ENCODE peak calls at places on chromosomes 6 and 20, in eight cellular contexts. One of them, this sample, is unnamed.

GRCh38 chr6:5968817-5969726 is 37.7 kb downstream of the NRN1 start:
- DNase-seq in fibroblast of the aortic adventitia: peak
- DNase-seq in neural progenitor cell: no peak
- DNase-seq in dorsolateral prefrontal cortex: no peak
- DNase-seq in mammary epithelial cell: peak
- DNase-seq in fibroblast of pulmonary artery: no peak
- DNase-seq in fibroblast of villous mesenchyme: no peak
- DNase-seq in heart left ventricle: peak
- DNase-seq in this sample: peak

GRCh38 chr6:79420054-79420453 is 117.2 kb downstream of the LCA5 start:
- DNase-seq in fibroblast of the aortic adventitia: no peak
- DNase-seq in neural progenitor cell: no peak
- DNase-seq in dorsolateral prefrontal cortex: no peak
- DNase-seq in mammary epithelial cell: no peak
- DNase-seq in fibroblast of pulmonary artery: no peak
- DNase-seq in fibroblast of villous mesenchyme: no peak
- DNase-seq in heart left ventricle: no peak
- DNase-seq in this sample: no peak

GRCh38 chr6:21438986-21439352 is 154.6 kb upstream of the SOX4 start:
- DNase-seq in fibroblast of the aortic adventitia: no peak
- DNase-seq in neural progenitor cell: no peak
- DNase-seq in dorsolateral prefrontal cortex: no peak
- DNase-seq in mammary epithelial cell: no peak
- DNase-seq in fibroblast of pulmonary artery: peak
- DNase-seq in fibroblast of villous mesenchyme: no peak
- DNase-seq in heart left ventricle: no peak
- DNase-seq in this sample: peak

GRCh38 chr6:36771145-36771544 is 68.1 kb downstream of the CPNE5 start:
- DNase-seq in fibroblast of the aortic adventitia: no peak
- DNase-seq in neural progenitor cell: no peak
- DNase-seq in dorsolateral prefrontal cortex: no peak
- DNase-seq in mammary epithelial cell: no peak
- DNase-seq in fibroblast of pulmonary artery: no peak
- DNase-seq in fibroblast of villous mesenchyme: no peak
- DNase-seq in heart left ventricle: no peak
- DNase-seq in this sample: no peak

GRCh38 chr20:33139467-33139866 is 28.5 kb upstream of the BPIFA2 start:
- DNase-seq in fibroblast of the aortic adventitia: no peak
- DNase-seq in neural progenitor cell: no peak
- DNase-seq in dorsolateral prefrontal cortex: no peak
- DNase-seq in mammary epithelial cell: no peak
- DNase-seq in fibroblast of pulmonary artery: no peak
- DNase-seq in fibroblast of villous mesenchyme: no peak
- DNase-seq in heart left ventricle: no peak
- DNase-seq in this sample: no peak

GRCh38 chr6:112237644-112238043 is 16.7 kb downstream of the LAMA4 start:
- DNase-seq in fibroblast of the aortic adventitia: peak
- DNase-seq in neural progenitor cell: no peak
- DNase-seq in dorsolateral prefrontal cortex: no peak
- DNase-seq in mammary epithelial cell: no peak
- DNase-seq in fibroblast of pulmonary artery: peak
- DNase-seq in fibroblast of villous mesenchyme: peak
- DNase-seq in heart left ventricle: peak
- DNase-seq in this sample: no peak

GRCh38 chr6:119060255-119060907 is 18.1 kb downstream of the FAM184A start:
- DNase-seq in fibroblast of the aortic adventitia: no peak
- DNase-seq in neural progenitor cell: no peak
- DNase-seq in dorsolateral prefrontal cortex: no peak
- DNase-seq in mammary epithelial cell: no peak
- DNase-seq in fibroblast of pulmonary artery: no peak
- DNase-seq in fibroblast of villous mesenchyme: no peak
- DNase-seq in heart left ventricle: no peak
- DNase-seq in this sample: no peak

GRCh38 chr6:30344868-30345671 is at the start of gene RPP21:
- DNase-seq in fibroblast of the aortic adventitia: peak
- DNase-seq in neural progenitor cell: peak
- DNase-seq in dorsolateral prefrontal cortex: peak
- DNase-seq in mammary epithelial cell: peak
- DNase-seq in fibroblast of pulmonary artery: peak
- DNase-seq in fibroblast of villous mesenchyme: peak
- DNase-seq in heart left ventricle: peak
- DNase-seq in this sample: peak

GRCh38 chr6:73722318-73723060 is 26.5 kb downstream of the CD109 start:
- DNase-seq in fibroblast of the aortic adventitia: peak
- DNase-seq in neural progenitor cell: no peak
- DNase-seq in dorsolateral prefrontal cortex: no peak
- DNase-seq in mammary epithelial cell: peak
- DNase-seq in fibroblast of pulmonary artery: peak
- DNase-seq in fibroblast of villous mesenchyme: peak
- DNase-seq in heart left ventricle: no peak
- DNase-seq in this sample: no peak

GRCh38 chr6:115999256-115999655 is 61.4 kb downstream of the FRK start:
- DNase-seq in fibroblast of the aortic adventitia: no peak
- DNase-seq in neural progenitor cell: no peak
- DNase-seq in dorsolateral prefrontal cortex: no peak
- DNase-seq in mammary epithelial cell: no peak
- DNase-seq in fibroblast of pulmonary artery: no peak
- DNase-seq in fibroblast of villous mesenchyme: no peak
- DNase-seq in heart left ventricle: no peak
- DNase-seq in this sample: no peak

GRCh38 chr6:30073489-30074240 is 1.9 kb downstream of the RNF39 start:
- DNase-seq in fibroblast of the aortic adventitia: no peak
- DNase-seq in neural progenitor cell: no peak
- DNase-seq in dorsolateral prefrontal cortex: no peak
- DNase-seq in mammary epithelial cell: no peak
- DNase-seq in fibroblast of pulmonary artery: no peak
- DNase-seq in fibroblast of villous mesenchyme: no peak
- DNase-seq in heart left ventricle: no peak
- DNase-seq in this sample: no peak

GRCh38 chr6:11729083-11729482 is 49.5 kb downstream of the ADTRP start:
- DNase-seq in fibroblast of the aortic adventitia: no peak
- DNase-seq in neural progenitor cell: no peak
- DNase-seq in dorsolateral prefrontal cortex: no peak
- DNase-seq in mammary epithelial cell: no peak
- DNase-seq in fibroblast of pulmonary artery: no peak
- DNase-seq in fibroblast of villous mesenchyme: no peak
- DNase-seq in heart left ventricle: no peak
- DNase-seq in this sample: no peak

GRCh38 chr6:25637946-25638345 is 14.1 kb upstream of the SCGN start:
- DNase-seq in fibroblast of the aortic adventitia: no peak
- DNase-seq in neural progenitor cell: peak
- DNase-seq in dorsolateral prefrontal cortex: no peak
- DNase-seq in mammary epithelial cell: peak
- DNase-seq in fibroblast of pulmonary artery: no peak
- DNase-seq in fibroblast of villous mesenchyme: no peak
- DNase-seq in heart left ventricle: no peak
- DNase-seq in this sample: no peak

GRCh38 chr20:43821795-43822194 is 92.9 kb upstream of the TOX2 start:
- DNase-seq in fibroblast of the aortic adventitia: no peak
- DNase-seq in neural progenitor cell: no peak
- DNase-seq in dorsolateral prefrontal cortex: no peak
- DNase-seq in mammary epithelial cell: peak
- DNase-seq in fibroblast of pulmonary artery: peak
- DNase-seq in fibroblast of villous mesenchyme: no peak
- DNase-seq in heart left ventricle: no peak
- DNase-seq in this sample: peak

GRCh38 chr6:39088331-39088730 is 26.7 kb downstream of the SAYSD1 start:
- DNase-seq in fibroblast of the aortic adventitia: peak
- DNase-seq in neural progenitor cell: peak
- DNase-seq in dorsolateral prefrontal cortex: no peak
- DNase-seq in mammary epithelial cell: no peak
- DNase-seq in fibroblast of pulmonary artery: peak
- DNase-seq in fibroblast of villous mesenchyme: peak
- DNase-seq in heart left ventricle: peak
- DNase-seq in this sample: peak

GRCh38 chr6:117008618-117009017 is 131.6 kb downstream of the RFX6 start:
- DNase-seq in fibroblast of the aortic adventitia: no peak
- DNase-seq in neural progenitor cell: no peak
- DNase-seq in dorsolateral prefrontal cortex: no peak
- DNase-seq in mammary epithelial cell: no peak
- DNase-seq in fibroblast of pulmonary artery: no peak
- DNase-seq in fibroblast of villous mesenchyme: no peak
- DNase-seq in heart left ventricle: no peak
- DNase-seq in this sample: no peak

GRCh38 chr6:34672657-34673043 is 23.9 kb downstream of the ILRUN start:
- DNase-seq in fibroblast of the aortic adventitia: no peak
- DNase-seq in neural progenitor cell: no peak
- DNase-seq in dorsolateral prefrontal cortex: no peak
- DNase-seq in mammary epithelial cell: no peak
- DNase-seq in fibroblast of pulmonary artery: no peak
- DNase-seq in fibroblast of villous mesenchyme: no peak
- DNase-seq in heart left ventricle: no peak
- DNase-seq in this sample: no peak
- H3K4me3 ChIP-seq in fibroblast of the aortic adventitia: no peak
- H3K4me3 ChIP-seq in neural progenitor cell: no peak
- H3K4me3 ChIP-seq in dorsolateral prefrontal cortex: no peak
- H3K4me3 ChIP-seq in mammary epithelial cell: no peak
- H3K4me3 ChIP-seq in fibroblast of pulmonary artery: no peak
- H3K4me3 ChIP-seq in fibroblast of villous mesenchyme: no peak
- H3K4me3 ChIP-seq in heart left ventricle: no peak
- H3K4me3 ChIP-seq in this sample: no peak

DNA sequence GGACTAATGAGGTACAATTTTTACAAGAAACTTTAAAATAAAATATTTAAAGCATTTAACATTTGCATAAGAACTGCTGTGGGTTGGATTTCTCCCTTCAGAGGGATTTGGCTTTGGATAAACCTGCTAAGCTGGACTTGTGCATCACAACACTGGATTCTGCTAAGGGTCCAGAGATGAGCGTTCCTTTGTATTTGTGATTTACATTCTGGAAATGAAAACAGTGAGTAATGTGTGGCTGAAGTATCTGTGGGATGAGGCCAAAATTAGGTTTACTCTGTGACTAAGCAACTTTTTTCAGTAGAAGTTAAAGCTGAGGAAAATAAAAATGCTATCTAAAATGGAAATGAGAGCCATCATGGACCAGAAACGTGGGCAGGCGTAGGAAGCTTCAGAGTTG is 494.3 kb downstream of the EPM2A start:
- DNase-seq in fibroblast of the aortic adventitia: peak
- DNase-seq in neural progenitor cell: no peak
- DNase-seq in dorsolateral prefrontal cortex: no peak
- DNase-seq in mammary epithelial cell: peak
- DNase-seq in fibroblast of pulmonary artery: peak
- DNase-seq in fibroblast of villous mesenchyme: peak
- DNase-seq in heart left ventricle: no peak
- DNase-seq in this sample: no peak
- H3K4me3 ChIP-seq in fibroblast of the aortic adventitia: no peak
- H3K4me3 ChIP-seq in neural progenitor cell: no peak
- H3K4me3 ChIP-seq in dorsolateral prefrontal cortex: no peak
- H3K4me3 ChIP-seq in mammary epithelial cell: no peak
- H3K4me3 ChIP-seq in fibroblast of pulmonary artery: no peak
- H3K4me3 ChIP-seq in fibroblast of villous mesenchyme: no peak
- H3K4me3 ChIP-seq in heart left ventricle: no peak
- H3K4me3 ChIP-seq in this sample: no peak

DNA sequence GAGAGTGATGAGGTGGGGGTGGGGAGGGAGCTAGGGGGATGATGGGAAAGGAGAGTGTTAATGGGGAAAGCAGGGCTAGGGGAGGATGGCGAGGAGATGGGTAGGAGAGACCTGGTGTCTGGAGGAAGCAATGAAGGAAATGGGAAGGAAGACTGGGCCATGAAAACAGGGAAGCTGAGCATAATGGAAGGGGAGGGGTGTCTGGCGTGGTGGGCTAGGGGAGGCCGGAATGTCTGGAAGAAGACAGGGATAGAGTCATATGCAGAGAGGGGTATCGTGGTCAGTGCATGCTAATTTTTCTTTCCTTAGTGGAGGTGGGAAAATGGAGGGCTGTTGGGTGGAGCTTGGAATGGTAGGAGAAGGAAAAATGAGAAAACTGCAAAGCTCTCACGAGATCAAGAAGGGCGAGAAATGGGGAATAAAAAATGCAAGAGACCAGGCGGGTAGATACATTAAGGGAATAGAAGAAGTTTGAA is 423 bp downstream of the KLHDC3 start:
- DNase-seq in fibroblast of the aortic adventitia: peak
- DNase-seq in neural progenitor cell: no peak
- DNase-seq in dorsolateral prefrontal cortex: no peak
- DNase-seq in mammary epithelial cell: peak
- DNase-seq in fibroblast of pulmonary artery: peak
- DNase-seq in fibroblast of villous mesenchyme: peak
- DNase-seq in heart left ventricle: no peak
- DNase-seq in this sample: no peak
- H3K4me3 ChIP-seq in fibroblast of the aortic adventitia: peak
- H3K4me3 ChIP-seq in neural progenitor cell: peak
- H3K4me3 ChIP-seq in dorsolateral prefrontal cortex: peak
- H3K4me3 ChIP-seq in mammary epithelial cell: peak
- H3K4me3 ChIP-seq in fibroblast of pulmonary artery: peak
- H3K4me3 ChIP-seq in fibroblast of villous mesenchyme: peak
- H3K4me3 ChIP-seq in heart left ventricle: peak
- H3K4me3 ChIP-seq in this sample: peak

GRCh38 chr6:155142902-155143609 is 120.8 kb upstream of the CLDN20 start:
- DNase-seq in fibroblast of the aortic adventitia: peak
- DNase-seq in neural progenitor cell: no peak
- DNase-seq in dorsolateral prefrontal cortex: no peak
- DNase-seq in mammary epithelial cell: no peak
- DNase-seq in fibroblast of pulmonary artery: peak
- DNase-seq in fibroblast of villous mesenchyme: peak
- DNase-seq in heart left ventricle: no peak
- DNase-seq in this sample: no peak

GRCh38 chr6:155141512-155141911 is 122.3 kb upstream of the CLDN20 start:
- DNase-seq in fibroblast of the aortic adventitia: no peak
- DNase-seq in neural progenitor cell: no peak
- DNase-seq in dorsolateral prefrontal cortex: no peak
- DNase-seq in mammary epithelial cell: no peak
- DNase-seq in fibroblast of pulmonary artery: no peak
- DNase-seq in fibroblast of villous mesenchyme: no peak
- DNase-seq in heart left ventricle: no peak
- DNase-seq in this sample: no peak

GRCh38 chr6:155141002-155141401 is 122.8 kb upstream of the CLDN20 start:
- DNase-seq in fibroblast of the aortic adventitia: no peak
- DNase-seq in neural progenitor cell: no peak
- DNase-seq in dorsolateral prefrontal cortex: no peak
- DNase-seq in mammary epithelial cell: no peak
- DNase-seq in fibroblast of pulmonary artery: no peak
- DNase-seq in fibroblast of villous mesenchyme: no peak
- DNase-seq in heart left ventricle: no peak
- DNase-seq in this sample: no peak

GRCh38 chr6:155143610-155144106 is 120.2 kb upstream of the CLDN20 start:
- DNase-seq in fibroblast of the aortic adventitia: no peak
- DNase-seq in neural progenitor cell: peak
- DNase-seq in dorsolateral prefrontal cortex: no peak
- DNase-seq in mammary epithelial cell: no peak
- DNase-seq in fibroblast of pulmonary artery: peak
- DNase-seq in fibroblast of villous mesenchyme: no peak
- DNase-seq in heart left ventricle: no peak
- DNase-seq in this sample: no peak

DNA sequence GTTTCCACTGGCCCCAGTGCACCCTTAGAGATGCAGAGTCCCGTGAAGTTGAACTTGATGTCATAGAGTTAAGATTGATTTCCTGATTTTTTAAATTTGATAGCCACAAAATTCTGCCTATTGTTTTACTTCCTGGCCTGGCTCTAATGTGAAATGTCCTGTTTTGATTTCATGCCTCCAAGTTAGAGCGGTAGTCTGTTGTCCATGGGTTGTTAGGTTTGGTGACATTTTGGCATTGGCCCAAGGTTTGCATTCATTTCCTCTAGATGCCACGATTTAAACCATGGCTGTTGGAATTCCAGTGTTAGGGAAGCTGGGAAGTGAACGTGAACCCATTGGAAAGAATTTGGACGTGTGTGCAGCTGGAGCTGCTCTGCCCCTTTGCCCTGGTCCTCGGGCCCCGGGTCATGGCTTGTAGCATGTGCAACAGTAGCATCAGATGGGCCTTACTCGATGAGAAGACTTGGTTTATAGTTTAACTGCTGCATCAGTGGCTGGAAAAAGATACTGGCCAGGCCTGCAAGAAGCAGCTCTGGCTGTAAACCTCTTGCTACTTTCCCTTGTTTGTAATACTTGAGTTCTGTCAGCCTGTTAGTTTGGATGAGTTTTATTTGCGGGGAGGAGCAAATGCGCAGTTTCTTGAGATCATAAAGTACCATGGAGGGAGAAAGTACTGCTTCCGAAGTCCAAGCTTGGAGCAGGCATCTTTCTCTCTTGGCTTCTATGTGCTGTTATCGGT is 121.5 kb upstream of the CLDN20 start:
- DNase-seq in fibroblast of the aortic adventitia: no peak
- DNase-seq in neural progenitor cell: no peak
- DNase-seq in dorsolateral prefrontal cortex: no peak
- DNase-seq in mammary epithelial cell: no peak
- DNase-seq in fibroblast of pulmonary artery: peak
- DNase-seq in fibroblast of villous mesenchyme: peak
- DNase-seq in heart left ventricle: no peak
- DNase-seq in this sample: no peak
- H3K4me3 ChIP-seq in fibroblast of the aortic adventitia: no peak
- H3K4me3 ChIP-seq in neural progenitor cell: no peak
- H3K4me3 ChIP-seq in dorsolateral prefrontal cortex: no peak
- H3K4me3 ChIP-seq in mammary epithelial cell: no peak
- H3K4me3 ChIP-seq in fibroblast of pulmonary artery: no peak
- H3K4me3 ChIP-seq in fibroblast of villous mesenchyme: peak
- H3K4me3 ChIP-seq in heart left ventricle: no peak
- H3K4me3 ChIP-seq in this sample: no peak

This sample was measured in NB4.